ENCODE peak calls at places on chromosomes 16 and 17, in ten cellular contexts. S, V, E, P, W, G, K, J, O and M are unnamed samples.

GRCh38 chr17:38969281-38969680 is 2.1 kb upstream of the FBXO47 start:
- DNase-seq in S (no peak), V (no peak), E (no peak), P (no peak), W (no peak), G (no peak), K (no peak), J (no peak), O (peak; percentile 51), M (no peak)

GRCh38 chr16:87487361-87487924 is 5.4 kb downstream of the ZCCHC14 start:
- DNase-seq in S (peak; percentile 85), V (peak; percentile 87), E (no peak), P (no peak), W (no peak), G (peak; percentile 71), K (no peak), J (no peak), O (peak; percentile 55), M (peak; percentile 85)

GRCh38 chr17:5354886-5355415 is 64.5 kb downstream of the NUP88 start:
- DNase-seq in S (no peak), V (no peak), E (no peak), P (no peak), W (no peak), G (no peak), K (no peak), J (no peak), O (no peak), M (no peak)

GRCh38 chr17:31061678-31062077 is 33.1 kb upstream of the NF1 start:
- DNase-seq in S (no peak), V (no peak), E (no peak), P (no peak), W (no peak), G (no peak), K (no peak), J (no peak), O (no peak), M (no peak)

GRCh38 chr17:28643979-28644781 is 778 bp downstream of the BLTP2 start:
- DNase-seq in S (peak; percentile 17), V (peak; percentile 56), E (no peak), P (peak; percentile 26), W (no peak), G (no peak), K (peak; percentile 21), J (no peak), O (no peak), M (peak; percentile 59)

GRCh38 chr16:28912558-28912957 is 12.5 kb downstream of the RABEP2 start:
- DNase-seq in S (no peak), V (no peak), E (no peak), P (no peak), W (no peak), G (no peak), K (no peak), J (no peak), O (no peak), M (no peak)

GRCh38 chr17:83173180-83173996 is 94.0 kb downstream of the METRNL start:
- DNase-seq in S (no peak), V (no peak), E (no peak), P (no peak), W (no peak), G (no peak), K (no peak), J (no peak), O (peak; percentile 32), M (no peak)

GRCh38 chr17:79221597-79221996 is 147.0 kb downstream of the ENGASE start:
- DNase-seq in S (no peak), V (no peak), E (no peak), P (no peak), W (no peak), G (no peak), K (no peak), J (no peak), O (no peak), M (no peak)

GRCh38 chr17:12070561-12070960 is 49.9 kb downstream of the MAP2K4 start:
- DNase-seq in S (no peak), V (no peak), E (peak; percentile 67), P (no peak), W (no peak), G (no peak), K (no peak), J (peak; percentile 73), O (no peak), M (no peak)

GRCh38 chr17:30235386-30236296 is at the start of gene SLC6A4:
- DNase-seq in S (no peak), V (no peak), E (no peak), P (no peak), W (no peak), G (no peak), K (no peak), J (no peak), O (no peak), M (no peak)

GRCh38 chr16:89099905-89100304 is 6.3 kb downstream of the ACSF3 start:
- DNase-seq in S (no peak), V (peak; percentile 92), E (no peak), P (no peak), W (no peak), G (no peak), K (no peak), J (no peak), O (no peak), M (peak; percentile 74)

GRCh38 chr17:16072031-16072430 is 72.4 kb downstream of the TTC19 start:
- DNase-seq in S (no peak), V (no peak), E (no peak), P (no peak), W (no peak), G (no peak), K (no peak), J (no peak), O (no peak), M (no peak)

GRCh38 chr16:83744521-83744981 is 63.2 kb upstream of the HSBP1 start:
- DNase-seq in S (no peak), V (no peak), E (no peak), P (peak; percentile 43), W (no peak), G (no peak), K (no peak), J (no peak), O (no peak), M (peak; percentile 13)

GRCh38 chr17:81719410-81720266 is 7.6 kb downstream of the SLC25A10 start:
- DNase-seq in S (no peak), V (no peak), E (no peak), P (no peak), W (no peak), G (no peak), K (no peak), J (no peak), O (peak; percentile 28), M (no peak)

GRCh38 chr17:79468183-79468944 is 142.5 kb downstream of the RBFOX3 start:
- DNase-seq in S (no peak), V (no peak), E (no peak), P (no peak), W (no peak), G (no peak), K (no peak), J (no peak), O (no peak), M (no peak)

GRCh38 chr16:53224932-53225533 is 170.2 kb downstream of the CHD9 start:
- DNase-seq in S (no peak), V (no peak), E (no peak), P (no peak), W (no peak), G (no peak), K (no peak), J (no peak), O (no peak), M (no peak)